ENCODE peak calls at places on chromosome 16, in six cellular contexts. W, H, J, O, S and A are unnamed samples.

GRCh38 chr16:34050787-34051320 is 591.4 kb downstream of the TP53TG3F start:
- DNase-seq in W (no peak), H (no peak), O (no peak), J (no peak), S (no peak), A (no peak)

GRCh38 chr16:31008154-31008950 is 2.1 kb downstream of the STX1B start:
- DNase-seq in S (no peak), W (no peak), J (no peak), O (peak), H (no peak), A (peak)

GRCh38 chr16:67311607-67312449 is 14.7 kb downstream of the KCTD19 start:
- DNase-seq in W (no peak), O (peak), H (peak), J (no peak), S (no peak), A (peak)

GRCh38 chr16:67349172-67349571 is 22.6 kb downstream of the LRRC36 start:
- DNase-seq in W (no peak), J (peak), S (no peak), O (no peak), H (no peak), A (no peak)

GRCh38 chr16:52997922-52998321 is 54.8 kb downstream of the CHD9NB start:
- DNase-seq in S (no peak), J (no peak), H (no peak), W (no peak), O (no peak), A (no peak)

GRCh38 chr16:66618588-66618987 is 14.1 kb downstream of the CMTM3 start:
- DNase-seq in S (no peak), J (no peak), O (peak), H (peak), W (no peak), A (peak)

GRCh38 chr16:50169555-50170096 is 16.5 kb downstream of the TENT4B start:
- DNase-seq in J (no peak), S (no peak), O (no peak), H (no peak), W (peak), A (no peak)

GRCh38 chr16:89194340-89195311 is 5.7 kb downstream of the SLC22A31 start:
- DNase-seq in S (no peak), H (no peak), J (no peak), W (no peak), O (no peak), A (no peak)

GRCh38 chr16:90077757-90078593 is 844 bp upstream of the PRDM7 start:
- DNase-seq in S (no peak), H (no peak), J (peak), W (peak), O (no peak), A (no peak)

GRCh38 chr16:81517630-81518438 is 73.2 kb downstream of the CMIP start:
- DNase-seq in S (no peak), W (no peak), O (no peak), H (no peak), J (no peak), A (no peak)

GRCh38 chr16:66662445-66663194 is 33.9 kb downstream of the CMTM4 start:
- DNase-seq in H (no peak), J (peak), W (peak), S (no peak), O (peak), A (peak)

GRCh38 chr16:3509470-3509928 is 8.7 kb downstream of the CLUAP1 start:
- DNase-seq in O (no peak), S (no peak), W (no peak), J (no peak), H (no peak), A (no peak)

GRCh38 chr16:70715113-70715711 is 29.4 kb upstream of the MTSS2 start:
- DNase-seq in S (peak), H (peak), O (peak), W (no peak), J (no peak), A (peak)

GRCh38 chr16:13904179-13904691 is 15.7 kb upstream of the ERCC4 start:
- DNase-seq in W (no peak), O (no peak), J (no peak), S (no peak), H (no peak), A (no peak)

GRCh38 chr16:21643787-21644186 is 8.6 kb downstream of the IGSF6 start:
- DNase-seq in H (no peak), O (no peak), S (no peak), J (no peak), W (no peak), A (no peak)

GRCh38 chr16:80852261-80852872 is 48.0 kb upstream of the CDYL2 start:
- DNase-seq in J (peak), O (peak), W (peak), H (no peak), S (no peak), A (no peak)

GRCh38 chr16:4924593-4925378 is 12.2 kb downstream of the PPL start:
- DNase-seq in W (no peak), O (no peak), S (no peak), H (no peak), J (no peak), A (no peak)

GRCh38 chr16:25838724-25839186 is 147.0 kb downstream of the HS3ST4 start:
- DNase-seq in H (peak), O (peak), W (peak), J (peak), S (no peak), A (no peak)

GRCh38 chr16:73095142-73095791 is 47.3 kb upstream of the ZFHX3 start:
- DNase-seq in W (no peak), O (no peak), J (no peak), S (no peak), H (no peak), A (no peak)

DNA sequence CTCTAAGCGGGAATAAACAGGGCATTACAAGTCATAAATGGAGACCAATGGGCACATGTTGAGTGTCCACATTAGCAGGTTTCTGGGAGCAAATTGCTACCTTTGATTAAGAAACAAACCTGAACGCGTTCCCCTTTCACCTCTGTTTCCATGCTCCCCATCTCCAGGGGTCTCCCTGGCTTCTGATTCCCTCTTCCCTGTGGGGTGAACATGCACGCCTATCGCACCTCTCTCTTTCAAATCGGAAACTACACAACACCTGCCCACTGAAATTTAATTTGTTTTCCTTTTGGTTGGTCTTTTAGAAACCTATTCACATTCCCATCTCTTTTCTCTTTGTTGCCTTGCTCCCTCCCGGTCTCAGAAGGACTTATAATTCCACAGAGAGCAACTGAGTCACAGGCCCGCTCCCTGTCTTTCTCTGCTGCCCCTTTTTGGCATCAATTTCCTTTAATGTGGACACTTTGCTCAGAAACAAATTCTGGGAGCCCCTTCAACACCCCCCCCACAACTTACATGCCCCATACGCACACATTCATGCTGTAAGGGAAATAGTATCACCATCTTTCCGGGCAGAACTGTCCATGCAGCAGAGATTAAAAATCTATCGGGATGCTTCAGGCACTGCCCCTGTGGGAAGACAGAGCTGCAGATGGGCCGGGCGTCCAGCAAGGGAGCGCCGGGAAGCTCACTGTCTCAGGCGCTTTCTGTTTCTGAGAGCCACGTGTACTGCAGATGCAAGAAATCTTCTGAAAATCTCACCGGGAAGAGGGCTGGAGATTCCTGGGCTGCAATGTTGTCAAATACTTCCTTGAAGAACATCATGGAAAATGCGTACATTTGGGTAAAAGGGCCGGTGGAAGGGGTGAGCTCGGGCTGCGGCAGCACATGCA is 7.2 kb upstream of the FOXF1 start:
- DNase-seq in H (no peak), W (no peak), S (no peak), O (no peak), J (no peak), A (peak)
- H3K4me3 ChIP-seq in H (no peak), W (no peak), S (no peak), O (no peak), J (no peak), A (peak)

DNA sequence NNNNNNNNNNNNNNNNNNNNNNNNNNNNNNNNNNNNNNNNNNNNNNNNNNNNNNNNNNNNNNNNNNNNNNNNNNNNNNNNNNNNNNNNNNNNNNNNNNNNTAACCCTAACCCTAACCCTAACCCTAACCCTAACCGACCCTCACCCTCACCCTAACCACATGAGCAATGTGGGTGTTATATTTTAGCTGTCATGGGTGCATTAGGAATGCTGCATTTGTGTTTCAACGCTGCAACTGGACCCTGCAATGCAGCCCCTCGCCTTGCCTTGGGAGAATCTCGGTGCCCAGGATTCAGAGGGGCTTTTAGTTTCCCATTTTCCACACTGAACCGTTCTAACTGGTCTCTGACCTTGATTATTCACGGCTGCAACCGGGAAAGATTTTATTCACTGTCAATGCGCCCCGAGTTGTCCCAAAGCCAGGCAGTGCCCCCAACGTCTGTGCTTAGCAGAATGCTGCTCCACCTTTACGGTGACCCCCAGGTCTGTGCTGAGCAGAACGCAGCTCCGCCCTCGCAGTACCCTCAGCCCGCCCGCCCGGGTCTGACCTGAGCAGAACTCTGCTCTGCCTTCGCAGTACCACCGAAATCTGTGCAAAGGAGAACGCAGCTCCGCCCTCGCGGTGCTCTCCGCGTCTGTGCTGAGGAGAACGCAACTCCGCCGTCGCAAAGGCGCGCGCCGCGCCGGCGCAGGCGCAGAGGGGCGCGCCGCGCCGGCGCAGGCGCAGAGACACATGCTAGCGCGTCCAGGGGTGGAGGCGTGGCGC is 43.3 kb downstream of the POLR3K start:
- DNase-seq in J (no peak), S (no peak), O (no peak), W (no peak), H (no peak), A (peak)
- H3K4me3 ChIP-seq in J (peak), S (no peak), O (peak), W (no peak), H (peak), A (no peak)

GRCh38 chr16:1403036-1403435 is 11.5 kb downstream of the UNKL start:
- DNase-seq in J (no peak), O (no peak), S (no peak), H (no peak), W (no peak), A (no peak)

GRCh38 chr16:1412847-1413246 is 1.7 kb downstream of the UNKL start:
- DNase-seq in O (no peak), H (no peak), W (no peak), J (no peak), S (no peak), A (no peak)

GRCh38 chr16:1407749-1408148 is 6.8 kb downstream of the UNKL start:
- DNase-seq in S (no peak), J (no peak), H (no peak), W (no peak), O (no peak), A (no peak)

GRCh38 chr16:1403733-1404132 is 10.8 kb downstream of the UNKL start:
- DNase-seq in H (no peak), J (no peak), O (no peak), S (no peak), W (no peak), A (no peak)

DNA sequence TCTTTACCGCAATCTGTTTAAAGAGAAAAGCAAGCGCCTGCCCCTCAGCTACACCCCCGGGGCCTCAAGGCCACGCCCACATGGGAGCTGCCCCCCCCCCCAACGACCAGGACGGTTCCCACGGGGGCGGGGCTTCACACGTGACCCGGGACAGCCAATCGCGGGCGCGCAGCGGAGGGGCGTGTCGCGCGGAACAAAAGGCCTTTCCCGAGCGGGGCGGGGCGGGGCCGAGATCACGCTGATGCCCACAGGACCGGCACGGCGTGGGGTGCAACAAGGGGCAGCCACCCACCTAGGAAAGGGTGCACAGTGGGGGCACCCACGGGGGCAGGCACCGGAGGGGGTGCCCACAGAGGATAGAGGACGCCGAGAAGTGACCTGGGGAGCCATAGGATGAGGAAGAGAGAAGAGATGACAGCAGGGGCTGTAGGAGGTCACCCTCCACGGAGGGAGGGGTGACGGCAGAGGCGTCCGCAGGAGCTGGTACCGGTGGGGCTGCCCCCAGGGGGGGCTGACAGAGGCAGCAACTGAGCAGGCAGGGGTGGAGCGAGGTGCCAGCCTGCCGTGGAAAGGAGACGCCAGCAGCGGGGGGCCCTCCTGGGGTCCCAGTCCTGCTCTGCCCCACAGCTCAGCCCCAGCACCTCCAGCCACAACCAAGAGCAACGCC is 6.2 kb downstream of the UNKL start:
- DNase-seq in W (peak), H (peak), O (peak), J (peak), S (peak), A (peak)
- H3K4me3 ChIP-seq in W (peak), H (peak), O (peak), J (peak), S (peak), A (peak)

GRCh38 chr16:68520649-68521086 is 18.4 kb upstream of the ZFP90 start:
- DNase-seq in W (peak), S (peak), J (peak), O (peak), H (no peak), A (peak)
- H3K4me3 ChIP-seq in W (no peak), S (peak), J (peak), O (peak), H (peak), A (peak)

DNA sequence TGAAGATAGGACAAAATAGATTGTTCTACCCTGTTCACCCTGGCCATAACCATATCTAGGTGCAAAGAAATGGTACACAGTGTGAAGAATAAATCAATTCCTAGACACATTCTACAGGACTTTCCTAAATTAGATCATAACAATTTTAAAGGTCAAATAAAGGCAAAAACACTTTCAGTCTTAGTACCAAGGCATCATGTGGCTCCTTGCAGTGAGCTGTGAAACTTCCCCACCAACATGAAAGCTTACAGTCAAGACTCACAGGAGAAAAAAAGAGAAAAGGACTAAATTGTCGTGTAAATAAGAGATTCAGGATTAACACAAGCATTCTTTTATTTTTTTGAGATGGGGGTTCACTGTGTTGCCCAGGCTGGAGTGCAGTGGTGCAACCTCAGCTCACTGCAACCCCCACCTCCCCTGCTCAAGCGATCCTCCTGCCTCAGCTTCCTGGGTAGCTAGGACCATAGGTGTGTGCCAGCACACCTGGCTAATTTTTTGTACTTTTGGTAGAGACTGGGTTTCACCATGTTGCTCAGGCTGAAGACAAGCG is 14.2 kb downstream of the NSMCE1 start:
- DNase-seq in O (no peak), S (no peak), W (no peak), J (no peak), H (no peak), A (no peak)
- H3K4me3 ChIP-seq in O (no peak), S (no peak), W (no peak), J (no peak), H (no peak), A (no peak)

DNA sequence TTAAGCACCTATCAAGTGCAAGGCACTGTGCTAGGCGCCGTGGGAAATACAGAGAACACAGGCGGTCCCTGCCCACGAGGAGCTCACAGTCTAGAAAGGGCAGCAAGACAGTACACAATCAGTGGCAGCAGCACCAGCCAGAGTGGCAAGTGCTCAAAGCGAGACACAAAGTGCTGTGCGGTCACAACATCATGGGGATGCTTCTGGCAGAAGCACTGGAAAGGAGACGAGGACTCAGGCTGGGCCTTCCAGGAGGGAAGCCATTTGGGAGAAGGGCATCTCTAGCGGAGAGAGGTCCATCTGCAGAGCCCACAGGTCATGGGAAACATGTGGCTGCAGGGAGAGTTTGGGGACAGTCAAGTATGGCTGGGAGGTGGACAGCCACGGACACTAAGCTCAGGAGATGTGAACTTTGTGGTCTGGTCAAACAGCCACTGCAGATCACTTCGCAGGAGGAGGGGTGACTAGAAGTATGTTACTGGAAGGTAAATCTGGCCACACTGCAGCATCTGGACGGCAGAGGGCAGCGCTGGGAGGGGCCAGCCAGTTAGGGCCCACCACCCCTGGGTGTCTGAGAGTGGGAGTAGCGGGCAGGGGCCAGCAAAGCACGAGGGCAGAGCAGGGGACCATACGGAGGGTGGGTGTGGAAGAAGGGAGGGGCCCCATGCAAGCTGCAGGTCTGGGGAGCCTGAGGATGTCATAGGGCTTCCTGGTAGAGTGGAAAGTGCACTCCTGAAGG is 71.1 kb downstream of the N4BP1 start:
- DNase-seq in O (no peak), J (no peak), W (peak), S (no peak), H (no peak), A (no peak)
- H3K4me3 ChIP-seq in O (no peak), J (no peak), W (no peak), S (no peak), H (no peak), A (no peak)

GRCh38 chr16:85579883-85580607 is 33.1 kb upstream of the GSE1 start:
- DNase-seq in J (no peak), S (no peak), H (no peak), O (no peak), W (no peak), A (no peak)

GRCh38 chr16:85580684-85581083 is 32.4 kb upstream of the GSE1 start:
- DNase-seq in W (no peak), H (no peak), O (no peak), J (no peak), S (no peak), A (no peak)

GRCh38 chr16:85577899-85578598 is 35.1 kb upstream of the GSE1 start:
- DNase-seq in W (no peak), S (no peak), J (no peak), H (no peak), O (no peak), A (no peak)

GRCh38 chr16:85578599-85578948 is 34.5 kb upstream of the GSE1 start:
- DNase-seq in J (no peak), S (no peak), W (no peak), O (no peak), H (no peak), A (no peak)

DNA sequence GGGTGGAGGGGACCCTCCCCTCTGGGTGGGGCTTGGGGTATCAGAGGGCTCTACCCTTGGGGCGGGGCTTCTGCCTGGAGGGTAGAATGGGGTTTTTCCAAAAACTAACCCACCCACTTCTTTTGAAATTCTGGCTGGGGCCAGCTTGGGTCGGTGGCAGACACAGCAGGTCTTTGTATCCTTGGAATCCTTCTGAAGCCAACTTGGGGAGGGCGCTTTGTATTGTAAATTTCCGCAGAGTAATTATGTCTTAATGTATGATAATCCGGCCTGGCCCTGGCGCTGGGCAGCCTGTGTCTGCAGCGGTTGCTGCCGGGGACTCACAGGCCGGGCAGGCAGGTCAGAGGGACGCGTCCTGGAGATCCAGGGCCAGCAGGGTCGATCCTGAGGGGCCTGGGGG is 33.9 kb upstream of the GSE1 start:
- DNase-seq in H (no peak), O (no peak), J (no peak), S (no peak), W (no peak), A (no peak)
- H3K4me3 ChIP-seq in H (no peak), O (no peak), J (no peak), S (no peak), W (no peak), A (no peak)